ENCODE peak calls at places on chromosomes 5 and 9, in four cellular contexts. One of them, this sample, is unnamed.

GRCh38 chr5:96051401-96051830 is 89.8 kb upstream of the ELL2 start:
- DNase-seq in NCI-H2171 treated with DMSO at 0.1 percent for 48 hours: no peak
- DNase-seq in stimulated activated CD4-positive, alpha-beta T cell treated with anti-CD3 and anti-CD28 coated beads, Interleukin-2, amount 100 ng/mL, for 48 hours: no peak
- DNase-seq in GM10248: no peak
- DNase-seq in this sample: no peak

GRCh38 chr5:20554001-20554400 is 566.0 kb upstream of the CDH18 start:
- DNase-seq in stimulated activated CD4-positive, alpha-beta T cell treated with anti-CD3 and anti-CD28 coated beads, Interleukin-2, amount 100 ng/mL, for 48 hours: no peak
- DNase-seq in NCI-H2171 treated with DMSO at 0.1 percent for 48 hours: no peak
- DNase-seq in GM10248: no peak
- DNase-seq in this sample: no peak

GRCh38 chr9:4196376-4196775 is 103.5 kb downstream of the GLIS3 start:
- DNase-seq in stimulated activated CD4-positive, alpha-beta T cell treated with anti-CD3 and anti-CD28 coated beads, Interleukin-2, amount 100 ng/mL, for 48 hours: no peak
- DNase-seq in NCI-H2171 treated with DMSO at 0.1 percent for 48 hours: no peak
- DNase-seq in GM10248: no peak
- DNase-seq in this sample: no peak

GRCh38 chr9:75616841-75617566 is 273.5 kb upstream of the PCSK5 start:
- DNase-seq in GM10248: no peak
- DNase-seq in NCI-H2171 treated with DMSO at 0.1 percent for 48 hours: no peak
- DNase-seq in stimulated activated CD4-positive, alpha-beta T cell treated with anti-CD3 and anti-CD28 coated beads, Interleukin-2, amount 100 ng/mL, for 48 hours: no peak
- DNase-seq in this sample: no peak

GRCh38 chr5:98791928-98792580 is 18.6 kb downstream of the RGMB start:
- DNase-seq in NCI-H2171 treated with DMSO at 0.1 percent for 48 hours: no peak
- DNase-seq in stimulated activated CD4-positive, alpha-beta T cell treated with anti-CD3 and anti-CD28 coated beads, Interleukin-2, amount 100 ng/mL, for 48 hours: no peak
- DNase-seq in GM10248: no peak
- DNase-seq in this sample: no peak

GRCh38 chr5:181224390-181225234 is 1.5 kb downstream of the TRIM41 start:
- DNase-seq in GM10248: no peak
- DNase-seq in NCI-H2171 treated with DMSO at 0.1 percent for 48 hours: no peak
- DNase-seq in stimulated activated CD4-positive, alpha-beta T cell treated with anti-CD3 and anti-CD28 coated beads, Interleukin-2, amount 100 ng/mL, for 48 hours: no peak
- DNase-seq in this sample: peak

GRCh38 chr5:103409013-103409670 is 150.6 kb downstream of the MACIR start:
- DNase-seq in stimulated activated CD4-positive, alpha-beta T cell treated with anti-CD3 and anti-CD28 coated beads, Interleukin-2, amount 100 ng/mL, for 48 hours: no peak
- DNase-seq in GM10248: no peak
- DNase-seq in NCI-H2171 treated with DMSO at 0.1 percent for 48 hours: no peak
- DNase-seq in this sample: no peak

GRCh38 chr9:6894135-6894534 is 136.4 kb downstream of the KDM4C start:
- DNase-seq in GM10248: peak
- DNase-seq in stimulated activated CD4-positive, alpha-beta T cell treated with anti-CD3 and anti-CD28 coated beads, Interleukin-2, amount 100 ng/mL, for 48 hours: no peak
- DNase-seq in NCI-H2171 treated with DMSO at 0.1 percent for 48 hours: no peak
- DNase-seq in this sample: no peak

GRCh38 chr9:99231708-99232107 is 9.6 kb downstream of the SEC61B start:
- DNase-seq in NCI-H2171 treated with DMSO at 0.1 percent for 48 hours: no peak
- DNase-seq in GM10248: peak
- DNase-seq in stimulated activated CD4-positive, alpha-beta T cell treated with anti-CD3 and anti-CD28 coated beads, Interleukin-2, amount 100 ng/mL, for 48 hours: peak
- DNase-seq in this sample: peak

GRCh38 chr5:6228257-6229250 is 149.8 kb downstream of the MED10 start:
- DNase-seq in GM10248: no peak
- DNase-seq in NCI-H2171 treated with DMSO at 0.1 percent for 48 hours: no peak
- DNase-seq in stimulated activated CD4-positive, alpha-beta T cell treated with anti-CD3 and anti-CD28 coated beads, Interleukin-2, amount 100 ng/mL, for 48 hours: no peak
- DNase-seq in this sample: no peak

GRCh38 chr9:109101810-109102209 is 17.9 kb downstream of the TMEM245 start:
- DNase-seq in NCI-H2171 treated with DMSO at 0.1 percent for 48 hours: no peak
- DNase-seq in stimulated activated CD4-positive, alpha-beta T cell treated with anti-CD3 and anti-CD28 coated beads, Interleukin-2, amount 100 ng/mL, for 48 hours: no peak
- DNase-seq in GM10248: peak
- DNase-seq in this sample: no peak

GRCh38 chr5:77926337-77926736 is 150.2 kb upstream of the TBCA start:
- DNase-seq in NCI-H2171 treated with DMSO at 0.1 percent for 48 hours: no peak
- DNase-seq in GM10248: no peak
- DNase-seq in stimulated activated CD4-positive, alpha-beta T cell treated with anti-CD3 and anti-CD28 coated beads, Interleukin-2, amount 100 ng/mL, for 48 hours: no peak
- DNase-seq in this sample: no peak